ENCODE peak calls at places on chromosomes 13 and 19, in ten cellular contexts. One of them, this sample, is unnamed.

GRCh38 chr13:80551650-80552497 is 210.9 kb upstream of the SPRY2 start:
- DNase-seq in SHP77: no peak
- DNase-seq in NCI-H1092: no peak
- DNase-seq in DMS153: no peak
- DNase-seq in stimulated activated CD8-positive, alpha-beta memory T cell treated with anti-CD3 and anti-CD28 coated beads, Interleukin-4, amount 100 ng/mL, for 48 hours: no peak
- DNase-seq in HCEC 1CT: peak
- DNase-seq in AG04450: no peak
- DNase-seq in naive thymus-derived CD8-positive, alpha-beta T cell: no peak
- DNase-seq in Calu3: no peak
- DNase-seq in GM12864: no peak
- DNase-seq in this sample: no peak

GRCh38 chr19:4896372-4896771 is 6.3 kb downstream of the ARRDC5 start:
- DNase-seq in AG04450: no peak
- DNase-seq in naive thymus-derived CD8-positive, alpha-beta T cell: no peak
- DNase-seq in Calu3: peak
- DNase-seq in DMS153: no peak
- DNase-seq in HCEC 1CT: peak
- DNase-seq in GM12864: no peak
- DNase-seq in stimulated activated CD8-positive, alpha-beta memory T cell treated with anti-CD3 and anti-CD28 coated beads, Interleukin-4, amount 100 ng/mL, for 48 hours: no peak
- DNase-seq in SHP77: no peak
- DNase-seq in NCI-H1092: no peak
- DNase-seq in this sample: peak

GRCh38 chr19:50741179-50741933 is 18.2 kb downstream of the CLEC11A start:
- DNase-seq in AG04450: no peak
- DNase-seq in HCEC 1CT: no peak
- DNase-seq in stimulated activated CD8-positive, alpha-beta memory T cell treated with anti-CD3 and anti-CD28 coated beads, Interleukin-4, amount 100 ng/mL, for 48 hours: no peak
- DNase-seq in DMS153: no peak
- DNase-seq in SHP77: no peak
- DNase-seq in Calu3: no peak
- DNase-seq in naive thymus-derived CD8-positive, alpha-beta T cell: no peak
- DNase-seq in NCI-H1092: no peak
- DNase-seq in GM12864: no peak
- DNase-seq in this sample: no peak

GRCh38 chr19:40982594-40983101 is 8.4 kb upstream of the CYP2B6 start:
- DNase-seq in AG04450: no peak
- DNase-seq in DMS153: no peak
- DNase-seq in stimulated activated CD8-positive, alpha-beta memory T cell treated with anti-CD3 and anti-CD28 coated beads, Interleukin-4, amount 100 ng/mL, for 48 hours: no peak
- DNase-seq in GM12864: no peak
- DNase-seq in SHP77: no peak
- DNase-seq in Calu3: no peak
- DNase-seq in HCEC 1CT: peak
- DNase-seq in NCI-H1092: no peak
- DNase-seq in naive thymus-derived CD8-positive, alpha-beta T cell: no peak
- DNase-seq in this sample: peak

GRCh38 chr19:46610413-46610775 is 9.3 kb downstream of the CALM3 start:
- DNase-seq in DMS153: no peak
- DNase-seq in HCEC 1CT: no peak
- DNase-seq in stimulated activated CD8-positive, alpha-beta memory T cell treated with anti-CD3 and anti-CD28 coated beads, Interleukin-4, amount 100 ng/mL, for 48 hours: no peak
- DNase-seq in AG04450: no peak
- DNase-seq in Calu3: no peak
- DNase-seq in NCI-H1092: no peak
- DNase-seq in naive thymus-derived CD8-positive, alpha-beta T cell: no peak
- DNase-seq in GM12864: no peak
- DNase-seq in SHP77: no peak
- DNase-seq in this sample: no peak

GRCh38 chr19:56660381-56661105 is 11.0 kb downstream of the ZNF835 start:
- DNase-seq in AG04450: no peak
- DNase-seq in HCEC 1CT: no peak
- DNase-seq in Calu3: no peak
- DNase-seq in stimulated activated CD8-positive, alpha-beta memory T cell treated with anti-CD3 and anti-CD28 coated beads, Interleukin-4, amount 100 ng/mL, for 48 hours: no peak
- DNase-seq in naive thymus-derived CD8-positive, alpha-beta T cell: no peak
- DNase-seq in SHP77: no peak
- DNase-seq in GM12864: no peak
- DNase-seq in NCI-H1092: peak
- DNase-seq in DMS153: no peak
- DNase-seq in this sample: no peak

GRCh38 chr13:74206061-74206561 is 71.9 kb upstream of the KLF12 start:
- DNase-seq in GM12864: no peak
- DNase-seq in AG04450: peak
- DNase-seq in DMS153: no peak
- DNase-seq in SHP77: no peak
- DNase-seq in naive thymus-derived CD8-positive, alpha-beta T cell: no peak
- DNase-seq in stimulated activated CD8-positive, alpha-beta memory T cell treated with anti-CD3 and anti-CD28 coated beads, Interleukin-4, amount 100 ng/mL, for 48 hours: no peak
- DNase-seq in HCEC 1CT: peak
- DNase-seq in Calu3: no peak
- DNase-seq in NCI-H1092: no peak
- DNase-seq in this sample: peak

GRCh38 chr19:11481777-11482383 is 1.0 kb upstream of the ELAVL3 start:
- DNase-seq in Calu3: no peak
- DNase-seq in naive thymus-derived CD8-positive, alpha-beta T cell: peak
- DNase-seq in stimulated activated CD8-positive, alpha-beta memory T cell treated with anti-CD3 and anti-CD28 coated beads, Interleukin-4, amount 100 ng/mL, for 48 hours: peak
- DNase-seq in HCEC 1CT: peak
- DNase-seq in GM12864: peak
- DNase-seq in AG04450: peak
- DNase-seq in SHP77: peak
- DNase-seq in DMS153: peak
- DNase-seq in NCI-H1092: peak
- DNase-seq in this sample: peak

GRCh38 chr13:49540552-49540951 is 44.8 kb downstream of the PHF11 start:
- DNase-seq in Calu3: no peak
- DNase-seq in GM12864: no peak
- DNase-seq in stimulated activated CD8-positive, alpha-beta memory T cell treated with anti-CD3 and anti-CD28 coated beads, Interleukin-4, amount 100 ng/mL, for 48 hours: no peak
- DNase-seq in NCI-H1092: no peak
- DNase-seq in DMS153: no peak
- DNase-seq in AG04450: no peak
- DNase-seq in HCEC 1CT: peak
- DNase-seq in SHP77: no peak
- DNase-seq in naive thymus-derived CD8-positive, alpha-beta T cell: peak
- DNase-seq in this sample: no peak

GRCh38 chr19:5961969-5962945 is 15.7 kb downstream of the RANBP3 start:
- DNase-seq in stimulated activated CD8-positive, alpha-beta memory T cell treated with anti-CD3 and anti-CD28 coated beads, Interleukin-4, amount 100 ng/mL, for 48 hours: peak
- DNase-seq in NCI-H1092: peak
- DNase-seq in HCEC 1CT: peak
- DNase-seq in naive thymus-derived CD8-positive, alpha-beta T cell: peak
- DNase-seq in AG04450: no peak
- DNase-seq in SHP77: peak
- DNase-seq in DMS153: peak
- DNase-seq in Calu3: peak
- DNase-seq in GM12864: no peak
- DNase-seq in this sample: peak

GRCh38 chr19:41696402-41697197 is 8.5 kb upstream of the CEACAM7 start:
- DNase-seq in naive thymus-derived CD8-positive, alpha-beta T cell: no peak
- DNase-seq in DMS153: no peak
- DNase-seq in HCEC 1CT: no peak
- DNase-seq in Calu3: peak
- DNase-seq in stimulated activated CD8-positive, alpha-beta memory T cell treated with anti-CD3 and anti-CD28 coated beads, Interleukin-4, amount 100 ng/mL, for 48 hours: peak
- DNase-seq in SHP77: no peak
- DNase-seq in AG04450: no peak
- DNase-seq in NCI-H1092: no peak
- DNase-seq in GM12864: no peak
- DNase-seq in this sample: peak

GRCh38 chr19:18777725-18778389 is 13.2 kb downstream of the COMP start:
- DNase-seq in AG04450: no peak
- DNase-seq in HCEC 1CT: no peak
- DNase-seq in Calu3: no peak
- DNase-seq in GM12864: no peak
- DNase-seq in DMS153: no peak
- DNase-seq in SHP77: no peak
- DNase-seq in stimulated activated CD8-positive, alpha-beta memory T cell treated with anti-CD3 and anti-CD28 coated beads, Interleukin-4, amount 100 ng/mL, for 48 hours: no peak
- DNase-seq in NCI-H1092: no peak
- DNase-seq in naive thymus-derived CD8-positive, alpha-beta T cell: no peak
- DNase-seq in this sample: no peak

GRCh38 chr13:40629678-40630384 is 36.6 kb downstream of the FOXO1 start:
- DNase-seq in GM12864: peak
- DNase-seq in DMS153: no peak
- DNase-seq in HCEC 1CT: no peak
- DNase-seq in NCI-H1092: no peak
- DNase-seq in naive thymus-derived CD8-positive, alpha-beta T cell: no peak
- DNase-seq in SHP77: no peak
- DNase-seq in stimulated activated CD8-positive, alpha-beta memory T cell treated with anti-CD3 and anti-CD28 coated beads, Interleukin-4, amount 100 ng/mL, for 48 hours: peak
- DNase-seq in Calu3: no peak
- DNase-seq in AG04450: no peak
- DNase-seq in this sample: no peak

GRCh38 chr19:38384209-38385027 is 3.4 kb downstream of the GGN start:
- DNase-seq in naive thymus-derived CD8-positive, alpha-beta T cell: no peak
- DNase-seq in SHP77: peak
- DNase-seq in NCI-H1092: no peak
- DNase-seq in AG04450: no peak
- DNase-seq in DMS153: no peak
- DNase-seq in GM12864: no peak
- DNase-seq in stimulated activated CD8-positive, alpha-beta memory T cell treated with anti-CD3 and anti-CD28 coated beads, Interleukin-4, amount 100 ng/mL, for 48 hours: no peak
- DNase-seq in HCEC 1CT: no peak
- DNase-seq in Calu3: no peak
- DNase-seq in this sample: peak

GRCh38 chr19:12664406-12665280 is 1.9 kb downstream of the MAN2B1 start:
- DNase-seq in SHP77: no peak
- DNase-seq in AG04450: no peak
- DNase-seq in DMS153: no peak
- DNase-seq in NCI-H1092: no peak
- DNase-seq in stimulated activated CD8-positive, alpha-beta memory T cell treated with anti-CD3 and anti-CD28 coated beads, Interleukin-4, amount 100 ng/mL, for 48 hours: no peak
- DNase-seq in GM12864: no peak
- DNase-seq in Calu3: no peak
- DNase-seq in naive thymus-derived CD8-positive, alpha-beta T cell: no peak
- DNase-seq in HCEC 1CT: no peak
- DNase-seq in this sample: peak

GRCh38 chr19:51712461-51713081 is 11.2 kb downstream of the HAS1 start:
- DNase-seq in AG04450: no peak
- DNase-seq in GM12864: no peak
- DNase-seq in naive thymus-derived CD8-positive, alpha-beta T cell: no peak
- DNase-seq in SHP77: peak
- DNase-seq in stimulated activated CD8-positive, alpha-beta memory T cell treated with anti-CD3 and anti-CD28 coated beads, Interleukin-4, amount 100 ng/mL, for 48 hours: no peak
- DNase-seq in NCI-H1092: no peak
- DNase-seq in HCEC 1CT: no peak
- DNase-seq in Calu3: peak
- DNase-seq in DMS153: peak
- DNase-seq in this sample: no peak

GRCh38 chr19:19324059-19324755 is 3.6 kb downstream of the MAU2 start:
- DNase-seq in GM12864: no peak
- DNase-seq in NCI-H1092: no peak
- DNase-seq in Calu3: no peak
- DNase-seq in naive thymus-derived CD8-positive, alpha-beta T cell: no peak
- DNase-seq in HCEC 1CT: no peak
- DNase-seq in stimulated activated CD8-positive, alpha-beta memory T cell treated with anti-CD3 and anti-CD28 coated beads, Interleukin-4, amount 100 ng/mL, for 48 hours: no peak
- DNase-seq in DMS153: no peak
- DNase-seq in AG04450: no peak
- DNase-seq in SHP77: no peak
- DNase-seq in this sample: no peak

GRCh38 chr13:98972627-98973026 is 5.2 kb downstream of the DOCK9 start:
- DNase-seq in AG04450: no peak
- DNase-seq in naive thymus-derived CD8-positive, alpha-beta T cell: no peak
- DNase-seq in GM12864: no peak
- DNase-seq in stimulated activated CD8-positive, alpha-beta memory T cell treated with anti-CD3 and anti-CD28 coated beads, Interleukin-4, amount 100 ng/mL, for 48 hours: no peak
- DNase-seq in SHP77: no peak
- DNase-seq in DMS153: no peak
- DNase-seq in HCEC 1CT: peak
- DNase-seq in Calu3: peak
- DNase-seq in NCI-H1092: no peak
- DNase-seq in this sample: no peak

GRCh38 chr19:30324982-30325381 is 47.2 kb upstream of the ZNF536 start:
- DNase-seq in DMS153: no peak
- DNase-seq in NCI-H1092: no peak
- DNase-seq in stimulated activated CD8-positive, alpha-beta memory T cell treated with anti-CD3 and anti-CD28 coated beads, Interleukin-4, amount 100 ng/mL, for 48 hours: no peak
- DNase-seq in AG04450: no peak
- DNase-seq in GM12864: no peak
- DNase-seq in Calu3: no peak
- DNase-seq in HCEC 1CT: no peak
- DNase-seq in SHP77: no peak
- DNase-seq in naive thymus-derived CD8-positive, alpha-beta T cell: no peak
- DNase-seq in this sample: no peak

GRCh38 chr13:110396913-110397379 is 89.9 kb downstream of the COL4A2 start:
- DNase-seq in DMS153: no peak
- DNase-seq in naive thymus-derived CD8-positive, alpha-beta T cell: no peak
- DNase-seq in GM12864: no peak
- DNase-seq in HCEC 1CT: peak
- DNase-seq in SHP77: no peak
- DNase-seq in AG04450: peak
- DNase-seq in stimulated activated CD8-positive, alpha-beta memory T cell treated with anti-CD3 and anti-CD28 coated beads, Interleukin-4, amount 100 ng/mL, for 48 hours: no peak
- DNase-seq in NCI-H1092: no peak
- DNase-seq in Calu3: peak
- DNase-seq in this sample: peak

GRCh38 chr19:7789447-7789846 is 26.4 kb downstream of the CLEC4M start:
- DNase-seq in Calu3: no peak
- DNase-seq in DMS153: peak
- DNase-seq in NCI-H1092: no peak
- DNase-seq in SHP77: no peak
- DNase-seq in naive thymus-derived CD8-positive, alpha-beta T cell: no peak
- DNase-seq in AG04450: no peak
- DNase-seq in stimulated activated CD8-positive, alpha-beta memory T cell treated with anti-CD3 and anti-CD28 coated beads, Interleukin-4, amount 100 ng/mL, for 48 hours: peak
- DNase-seq in GM12864: no peak
- DNase-seq in HCEC 1CT: no peak
- DNase-seq in this sample: no peak

GRCh38 chr19:5534787-5535586 is 32.8 kb downstream of the TINCR start:
- DNase-seq in naive thymus-derived CD8-positive, alpha-beta T cell: no peak
- DNase-seq in NCI-H1092: no peak
- DNase-seq in AG04450: no peak
- DNase-seq in GM12864: no peak
- DNase-seq in stimulated activated CD8-positive, alpha-beta memory T cell treated with anti-CD3 and anti-CD28 coated beads, Interleukin-4, amount 100 ng/mL, for 48 hours: peak
- DNase-seq in HCEC 1CT: no peak
- DNase-seq in DMS153: no peak
- DNase-seq in Calu3: peak
- DNase-seq in SHP77: no peak
- DNase-seq in this sample: no peak

GRCh38 chr19:3324405-3324856 is 42.0 kb upstream of the NFIC start:
- DNase-seq in NCI-H1092: no peak
- DNase-seq in stimulated activated CD8-positive, alpha-beta memory T cell treated with anti-CD3 and anti-CD28 coated beads, Interleukin-4, amount 100 ng/mL, for 48 hours: peak
- DNase-seq in DMS153: no peak
- DNase-seq in AG04450: no peak
- DNase-seq in SHP77: no peak
- DNase-seq in Calu3: peak
- DNase-seq in naive thymus-derived CD8-positive, alpha-beta T cell: peak
- DNase-seq in GM12864: peak
- DNase-seq in HCEC 1CT: no peak
- DNase-seq in this sample: no peak

GRCh38 chr19:13860679-13861391 is 16.1 kb upstream of the NANOS3 start:
- DNase-seq in NCI-H1092: no peak
- DNase-seq in HCEC 1CT: no peak
- DNase-seq in AG04450: no peak
- DNase-seq in GM12864: no peak
- DNase-seq in DMS153: no peak
- DNase-seq in Calu3: no peak
- DNase-seq in SHP77: no peak
- DNase-seq in naive thymus-derived CD8-positive, alpha-beta T cell: no peak
- DNase-seq in stimulated activated CD8-positive, alpha-beta memory T cell treated with anti-CD3 and anti-CD28 coated beads, Interleukin-4, amount 100 ng/mL, for 48 hours: no peak
- DNase-seq in this sample: no peak

GRCh38 chr13:82636119-82636518 is 1246.2 kb downstream of the SLITRK1 start:
- DNase-seq in SHP77: no peak
- DNase-seq in HCEC 1CT: peak
- DNase-seq in DMS153: no peak
- DNase-seq in Calu3: no peak
- DNase-seq in stimulated activated CD8-positive, alpha-beta memory T cell treated with anti-CD3 and anti-CD28 coated beads, Interleukin-4, amount 100 ng/mL, for 48 hours: no peak
- DNase-seq in AG04450: no peak
- DNase-seq in naive thymus-derived CD8-positive, alpha-beta T cell: no peak
- DNase-seq in NCI-H1092: no peak
- DNase-seq in GM12864: no peak
- DNase-seq in this sample: peak

GRCh38 chr13:90020536-90020935 is 1327.0 kb upstream of the MIR17HG start:
- DNase-seq in SHP77: no peak
- DNase-seq in Calu3: no peak
- DNase-seq in NCI-H1092: no peak
- DNase-seq in HCEC 1CT: no peak
- DNase-seq in naive thymus-derived CD8-positive, alpha-beta T cell: no peak
- DNase-seq in AG04450: no peak
- DNase-seq in stimulated activated CD8-positive, alpha-beta memory T cell treated with anti-CD3 and anti-CD28 coated beads, Interleukin-4, amount 100 ng/mL, for 48 hours: no peak
- DNase-seq in GM12864: no peak
- DNase-seq in DMS153: no peak
- DNase-seq in this sample: no peak